ENCODE peak calls at places on chromosomes 4 and X, in four cellular contexts. T is AG09309, Z is heart left ventricle, B is nephron progenitor cell. N is an unnamed sample.

GRCh38 chr4:73172166-73172565 is 86.4 kb downstream of the ANKRD17 start:
- DNase-seq in T (no peak), B (no peak), Z (no peak), N (no peak)

GRCh38 chrX:86421771-86422170 is 273.5 kb downstream of the DACH2 start:
- DNase-seq in Z (no peak), T (no peak), B (no peak), N (no peak)

GRCh38 chr4:80266267-80266901 is at the start of gene FGF5:
- DNase-seq in Z (peak), B (peak), T (peak), N (no peak)

GRCh38 chrX:11893933-11894710 is 136.1 kb downstream of the MSL3 start:
- DNase-seq in T (no peak), Z (no peak), B (no peak), N (no peak)

GRCh38 chrX:110178179-110178865 is 139.6 kb downstream of the AMMECR1 start:
- DNase-seq in Z (no peak), B (no peak), T (no peak), N (no peak)

GRCh38 chr4:71609651-71610050 is 174.2 kb downstream of the GC start:
- DNase-seq in Z (no peak), T (no peak), B (no peak), N (no peak)

GRCh38 chr4:110195561-110196205 is 2.7 kb downstream of the ELOVL6 start:
- DNase-seq in B (no peak), T (no peak), Z (no peak), N (no peak)

GRCh38 chrX:148609766-148610698 is 109.6 kb downstream of the AFF2 start:
- DNase-seq in Z (no peak), T (no peak), B (peak), N (no peak)

GRCh38 chr4:148327683-148328082 is 114.5 kb downstream of the NR3C2 start:
- DNase-seq in Z (no peak), B (no peak), T (no peak), N (no peak)

GRCh38 chr4:183624548-183624947 is 34.4 kb downstream of the RWDD4 start:
- DNase-seq in Z (no peak), B (no peak), T (no peak), N (no peak)

GRCh38 chrX:133580630-133581029 is 165.3 kb upstream of the GPC4 start:
- DNase-seq in B (no peak), Z (no peak), T (peak), N (no peak)

GRCh38 chr4:120921456-120922389 is 803 bp downstream of the PRDM5 start:
- DNase-seq in T (no peak), B (peak), Z (peak), N (no peak)

GRCh38 chr4:7061815-7062214 is 6.0 kb downstream of the GRPEL1 start:
- DNase-seq in B (no peak), T (no peak), Z (no peak), N (no peak)

GRCh38 chr4:27568236-27568951 is 707.8 kb downstream of the STIM2 start:
- DNase-seq in B (no peak), Z (no peak), T (no peak), N (no peak)

GRCh38 chrX:130330706-130331105 is 9.0 kb upstream of the SLC25A14 start:
- DNase-seq in B (peak), T (peak), Z (peak), N (no peak)

GRCh38 chr4:69549651-69550050 is 53.9 kb upstream of the UGT2B4 start:
- DNase-seq in B (no peak), T (no peak), Z (no peak), N (no peak)

GRCh38 chr4:145935253-145936141 is 3.1 kb downstream of the ZNF827 start:
- DNase-seq in Z (no peak), T (no peak), B (peak), N (no peak)

GRCh38 chrX:23365541-23365940 is 30.9 kb downstream of the PTCHD1 start:
- DNase-seq in B (no peak), T (no peak), Z (no peak), N (no peak)

GRCh38 chrX:15310117-15310516 is 5.3 kb downstream of the ASB11 start:
- DNase-seq in B (no peak), T (no peak), Z (no peak), N (no peak)

GRCh38 chrX:71144651-71145050 is at the start of gene NLGN3:
- DNase-seq in T (no peak), B (peak), Z (no peak), N (no peak)

GRCh38 chrX:6325437-6325836 is 96.8 kb upstream of the NLGN4X start:
- DNase-seq in T (no peak), Z (no peak), B (no peak), N (no peak)

GRCh38 chr4:48467442-48467841 is 15.7 kb upstream of the SLC10A4 start:
- DNase-seq in B (no peak), T (no peak), Z (no peak), N (no peak)

GRCh38 chr4:73446336-73446938 is 10.4 kb downstream of the AFP start:
- DNase-seq in T (no peak), Z (no peak), B (no peak), N (peak)

GRCh38 chrX:103687696-103688191 is 1.2 kb upstream of the MORF4L2 start:
- DNase-seq in T (peak), Z (peak), B (peak), N (peak)

GRCh38 chrX:136200466-136200865 is 50.7 kb downstream of the MAP7D3 start:
- DNase-seq in Z (no peak), T (no peak), B (no peak), N (no peak)

GRCh38 chr4:36053931-36054330 is 190.4 kb downstream of the ARAP2 start:
- DNase-seq in Z (no peak), B (no peak), T (no peak), N (no peak)

GRCh38 chr4:165301833-165302232 is 25.6 kb upstream of the MSMO1 start:
- DNase-seq in Z (no peak), B (no peak), T (no peak), N (no peak)

GRCh38 chr4:71944956-71945355 is 86.8 kb upstream of the NPFFR2 start:
- DNase-seq in T (no peak), Z (no peak), B (no peak), N (no peak)

GRCh38 chr4:20684852-20685763 is 15.2 kb upstream of the PACRGL start:
- DNase-seq in B (no peak), T (no peak), Z (no peak), N (no peak)